ENCODE peak calls at places on chromosome 12, in ten cellular contexts. J is heart right ventricle; V is stomach; F is iPS DF 6.9; P is right atrium auricular region; X is CD8-positive, alpha-beta memory T cell; C is breast epithelium; Z is mesendoderm; N is left ventricle myocardium inferior; R is adipocyte. L is an unnamed sample.

GRCh38 chr12:44847403-44847802 is 28.7 kb downstream of the NELL2 start:
- DNase-seq in J (no peak), V (no peak), F (no peak), P (no peak), X (no peak), C (no peak), Z (no peak), N (no peak), R (no peak), L (no peak)

GRCh38 chr12:130970908-130971233 is 17.2 kb downstream of the ADGRD1 start:
- DNase-seq in J (no peak), V (no peak), F (no peak), P (peak; percentile 42), X (no peak), C (no peak), Z (no peak), N (no peak), R (no peak), L (no peak)

GRCh38 chr12:58414398-58414871 is 473.1 kb downstream of the ATP23 start:
- DNase-seq in J (no peak), V (no peak), F (no peak), P (no peak), X (no peak), C (no peak), Z (no peak), N (no peak), R (no peak), L (no peak)

GRCh38 chr12:52241205-52241842 is 8.3 kb downstream of the KRT7 start:
- DNase-seq in J (no peak), V (no peak), F (no peak), P (no peak), X (no peak), C (peak; percentile 47), Z (no peak), N (no peak), R (no peak), L (no peak)

GRCh38 chr12:46219892-46220655 is 48.8 kb downstream of the SLC38A1 start:
- DNase-seq in J (no peak), V (no peak), F (no peak), P (no peak), X (peak; percentile 70), C (no peak), Z (peak; percentile 86), N (no peak), R (peak; percentile 74), L (peak; percentile 66)

GRCh38 chr12:115452751-115453281 is 768.8 kb upstream of the TBX3 start:
- DNase-seq in J (no peak), V (no peak), F (no peak), P (no peak), X (no peak), C (no peak), Z (peak; percentile 52), N (no peak), R (no peak), L (no peak)

GRCh38 chr12:57238854-57239554 is 9.5 kb downstream of the SHMT2 start:
- DNase-seq in J (peak; percentile 87), V (peak; percentile 89), F (no peak), P (peak; percentile 90), X (peak; percentile 81), C (peak; percentile 83), Z (peak; percentile 90), N (peak; percentile 88), R (peak; percentile 95), L (peak; percentile 77)

GRCh38 chr12:112340235-112340634 is 42.0 kb downstream of the HECTD4 start:
- DNase-seq in J (no peak), V (no peak), F (no peak), P (no peak), X (no peak), C (no peak), Z (no peak), N (no peak), R (no peak), L (no peak)

GRCh38 chr12:106141003-106141402 is 2.2 kb upstream of the NUAK1 start:
- DNase-seq in J (no peak), V (no peak), F (no peak), P (no peak), X (no peak), C (no peak), Z (no peak), N (no peak), R (no peak), L (no peak)
- H3K4me3 ChIP-seq in J (peak overlapping the region; percentile 79), V (peak overlapping the region; percentile 79), F (no peak overlapping the region), P (peak overlapping the region; percentile 94), X (no peak overlapping the region), C (no peak overlapping the region), Z (no peak overlapping the region), N (peak overlapping the region; percentile 95), R (peak overlapping the region; percentile 88), L (no peak overlapping the region)

GRCh38 chr12:64083285-64084210 is 138.5 kb downstream of the KICS2 start:
- DNase-seq in J (peak; percentile 87), V (peak; percentile 87), F (no peak), P (peak; percentile 85), X (no peak), C (peak; percentile 79), Z (no peak), N (peak; percentile 71), R (peak; percentile 94), L (no peak)
- H3K4me1 ChIP-seq in J (peaks cover 45% of the 10 kb centered on the region), V (peaks cover 32% of the 10 kb centered on the region), F (peaks cover 2% of the 10 kb centered on the region), P (peaks cover 35% of the 10 kb centered on the region), X (no peaks in the 10 kb centered on the region), C (no peaks in the 10 kb centered on the region), Z (peaks cover 4% of the 10 kb centered on the region), N (peaks cover 59% of the 10 kb centered on the region), R (peaks cover 65% of the 10 kb centered on the region), L (no peaks in the 10 kb centered on the region)

DNA sequence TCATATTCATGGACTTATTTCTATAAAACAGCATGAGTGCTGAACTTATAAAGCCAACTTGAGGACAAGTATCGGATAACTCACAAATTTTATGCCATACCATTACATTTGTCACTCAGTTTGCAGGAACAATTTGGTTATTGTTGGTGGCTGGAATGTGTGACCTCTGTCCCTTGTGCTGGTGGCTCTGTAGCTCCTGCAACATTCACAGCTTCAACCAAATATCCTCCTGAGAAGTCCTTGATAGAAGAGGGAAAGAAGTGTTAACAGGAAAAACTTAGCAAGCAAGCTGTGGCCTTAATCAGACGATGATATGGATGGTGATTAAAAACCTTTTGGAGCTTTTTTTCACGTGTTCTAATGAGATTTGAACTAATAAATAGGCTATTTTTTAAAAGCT is 61.0 kb upstream of the DNM1L start:
- DNase-seq in J (no peak), V (no peak), F (no peak), P (no peak), X (no peak), C (no peak), Z (peak; percentile 79), N (no peak), R (no peak), L (no peak)
- H3K36me3 ChIP-seq in J (peaks cover 93% of the 10 kb centered on the region), V (peaks cover 92% of the 10 kb centered on the region), F (peaks cover 3% of the 10 kb centered on the region), P (peaks cover 37% of the 10 kb centered on the region), X (no peaks in the 10 kb centered on the region), C (no peaks in the 10 kb centered on the region), Z (no peaks in the 10 kb centered on the region), N (peaks cover 68% of the 10 kb centered on the region), R (peaks cover 85% of the 10 kb centered on the region), L (no peaks in the 10 kb centered on the region)

GRCh38 chr12:28192145-28192544 is 1.9 kb downstream of the CCDC91 start:
- DNase-seq in J (no peak), V (no peak), F (no peak), P (no peak), X (no peak), C (no peak), Z (no peak), N (no peak), R (no peak), L (no peak)
- H3K4me3 ChIP-seq in J (no peak overlapping the region), V (peak overlapping the region; percentile 67), F (no peak overlapping the region), P (no peak overlapping the region), X (no peak overlapping the region), C (no peak overlapping the region), Z (no peak overlapping the region), N (no peak overlapping the region), R (peak overlapping the region; percentile 80), L (no peak overlapping the region)

L was measured in effector memory CD4-positive, alpha-beta T cell.